ENCODE peak calls at places on chromosomes 16 and 17, in eight cellular contexts. F is esophagus squamous epithelium; Q is HCT116; O is pancreas; T is fibroblast of the aortic adventitia; W is brain microvascular endothelial cell; G is CD8-positive, alpha-beta T cell; A is cardiac fibroblast. E is an unnamed sample.
A peak's percentile ranks its signal among the peaks of the same experiment; 100 is the strongest.

GRCh38 chr17:32136856-32137255 is 5.4 kb upstream of the RHOT1 start:
- DNase-seq in F (no peak), Q (no peak), O (no peak), T (no peak), W (no peak), G (no peak), A (no peak), E (no peak)

GRCh38 chr16:11586375-11586855 is 304 bp downstream of the LITAF start:
- DNase-seq in F (no peak), Q (no peak), O (no peak), T (no peak), W (no peak), G (no peak), A (no peak), E (no peak)

GRCh38 chr17:31738488-31738887 is 120.6 kb downstream of the COPRS start:
- DNase-seq in F (no peak), Q (no peak), O (no peak), T (no peak), W (no peak), G (no peak), A (no peak), E (no peak)

GRCh38 chr17:68771867-68772515 is 170.8 kb upstream of the FAM20A start:
- DNase-seq in F (no peak), Q (peak; percentile 62), O (no peak), T (peak; percentile 93), W (peak; percentile 69), G (no peak), A (peak; percentile 90), E (peak; percentile 91)

GRCh38 chr16:87461466-87461975 is 31.3 kb downstream of the ZCCHC14 start:
- DNase-seq in F (no peak), Q (peak; percentile 98), O (peak; percentile 96), T (peak; percentile 49), W (no peak), G (no peak), A (peak; percentile 47), E (peak; percentile 52)

GRCh38 chr16:67170948-67171649 is 761 bp downstream of the NOL3 start:
- DNase-seq in F (no peak), Q (no peak), O (peak; percentile 18), T (peak; percentile 43), W (no peak), G (no peak), A (no peak), E (no peak)

GRCh38 chr16:87780385-87780989 is 14.7 kb upstream of the KLHDC4 start:
- DNase-seq in F (no peak), Q (no peak), O (no peak), T (peak; percentile 17), W (peak; percentile 52), G (peak; percentile 27), A (peak; percentile 57), E (peak; percentile 46)

GRCh38 chr16:31529398-31530312 is 2.0 kb downstream of the AHSP start:
- DNase-seq in F (no peak), Q (no peak), O (no peak), T (no peak), W (no peak), G (no peak), A (no peak), E (peak; percentile 4)

GRCh38 chr16:48836641-48837040 is 226.7 kb upstream of the N4BP1 start:
- DNase-seq in F (no peak), Q (no peak), O (no peak), T (no peak), W (no peak), G (no peak), A (no peak), E (no peak)

GRCh38 chr17:63140255-63140654 is 174.2 kb downstream of the TANC2 start:
- DNase-seq in F (no peak), Q (no peak), O (no peak), T (peak; percentile 13), W (peak; percentile 37), G (no peak), A (peak; percentile 51), E (peak; percentile 77)

GRCh38 chr16:28597692-28598261 is 927 bp upstream of the SULT1A2 start:
- DNase-seq in F (no peak), Q (no peak), O (peak; percentile 34), T (no peak), W (no peak), G (no peak), A (no peak), E (peak; percentile 47)

GRCh38 chr16:10949424-10949970 is 5.1 kb downstream of the CLEC16A start:
- DNase-seq in F (no peak), Q (no peak), O (no peak), T (peak; percentile 27), W (no peak), G (no peak), A (peak; percentile 71), E (peak; percentile 83)

GRCh38 chr17:37516131-37516561 is 26.5 kb downstream of the DUSP14 start:
- DNase-seq in F (no peak), Q (no peak), O (no peak), T (peak; percentile 59), W (no peak), G (no peak), A (no peak), E (no peak)

GRCh38 chr17:21001813-21002221 is 41.0 kb downstream of the USP22 start:
- DNase-seq in F (no peak), Q (no peak), O (no peak), T (no peak), W (no peak), G (no peak), A (no peak), E (no peak)

GRCh38 chr17:16251556-16251955 is 34.5 kb downstream of the PIGL start:
- DNase-seq in F (no peak), Q (no peak), O (no peak), T (no peak), W (no peak), G (no peak), A (no peak), E (no peak)

GRCh38 chr17:16251043-16251442 is 34.0 kb downstream of the PIGL start:
- DNase-seq in F (no peak), Q (no peak), O (no peak), T (no peak), W (no peak), G (no peak), A (no peak), E (no peak)

GRCh38 chr17:16259926-16260325 is 42.9 kb downstream of the PIGL start:
- DNase-seq in F (no peak), Q (no peak), O (no peak), T (no peak), W (no peak), G (no peak), A (no peak), E (no peak)

GRCh38 chr17:16258916-16259315 is 41.9 kb downstream of the PIGL start:
- DNase-seq in F (no peak), Q (no peak), O (no peak), T (no peak), W (no peak), G (no peak), A (peak; percentile 79), E (peak; percentile 52)

DNA sequence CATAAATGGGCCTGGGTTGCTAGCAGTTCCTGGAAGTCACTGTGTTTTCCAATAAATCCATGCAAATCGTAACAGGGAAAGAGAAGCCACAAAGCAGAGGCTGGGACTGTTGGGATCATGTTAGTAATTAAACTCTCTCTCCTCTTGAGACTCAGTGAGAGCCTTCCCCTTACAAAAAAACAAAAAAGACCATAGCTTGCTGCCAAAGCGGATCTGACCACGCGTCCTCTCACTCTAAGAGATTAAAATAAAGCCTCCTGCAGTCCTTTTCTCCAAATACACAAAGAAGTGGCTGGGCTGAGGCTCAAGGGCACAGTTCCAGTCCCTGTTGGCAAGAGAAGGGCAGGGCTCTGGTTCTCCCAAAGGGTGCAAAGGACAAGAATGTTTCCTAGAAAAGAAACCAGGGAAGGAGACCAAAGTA is 38.5 kb downstream of the PIGL start:
- DNase-seq in F (no peak), Q (no peak), O (peak; percentile 65), T (peak; percentile 85), W (no peak), G (no peak), A (peak; percentile 23), E (peak; percentile 43)
- H3K4me3 ChIP-seq in F (no peak overlapping the region), Q (no peak overlapping the region), O (no peak overlapping the region), T (peak overlapping the region; percentile 39), W (no peak overlapping the region), G (no peak overlapping the region), A (no peak overlapping the region), E (peak overlapping the region; percentile 18)

GRCh38 chr16:86249631-86250030 is 260.7 kb upstream of the FOXF1 start:
- DNase-seq in F (no peak), Q (no peak), O (no peak), T (no peak), W (no peak), G (no peak), A (no peak), E (no peak)

GRCh38 chr16:86251682-86252081 is 258.6 kb upstream of the FOXF1 start:
- DNase-seq in F (no peak), Q (no peak), O (no peak), T (no peak), W (no peak), G (no peak), A (no peak), E (no peak)

GRCh38 chr16:86248325-86248905 is 261.9 kb upstream of the FOXF1 start:
- DNase-seq in F (no peak), Q (no peak), O (no peak), T (no peak), W (no peak), G (no peak), A (no peak), E (no peak)

GRCh38 chr16:86256995-86257394 is 253.3 kb upstream of the FOXF1 start:
- DNase-seq in F (no peak), Q (no peak), O (no peak), T (no peak), W (no peak), G (no peak), A (no peak), E (no peak)

GRCh38 chr16:86252596-86252995 is 257.7 kb upstream of the FOXF1 start:
- DNase-seq in F (no peak), Q (peak; percentile 42), O (no peak), T (peak; percentile 46), W (no peak), G (no peak), A (peak; percentile 40), E (peak; percentile 48)
- TF ChIP-seq CTCF in F (peak; percentile 26), Q (peak; percentile 90), O (no peak), T (peak; percentile 66), W (peak; percentile 62), G (no peak), A (peak; percentile 55), E (peak; percentile 64)

DNA sequence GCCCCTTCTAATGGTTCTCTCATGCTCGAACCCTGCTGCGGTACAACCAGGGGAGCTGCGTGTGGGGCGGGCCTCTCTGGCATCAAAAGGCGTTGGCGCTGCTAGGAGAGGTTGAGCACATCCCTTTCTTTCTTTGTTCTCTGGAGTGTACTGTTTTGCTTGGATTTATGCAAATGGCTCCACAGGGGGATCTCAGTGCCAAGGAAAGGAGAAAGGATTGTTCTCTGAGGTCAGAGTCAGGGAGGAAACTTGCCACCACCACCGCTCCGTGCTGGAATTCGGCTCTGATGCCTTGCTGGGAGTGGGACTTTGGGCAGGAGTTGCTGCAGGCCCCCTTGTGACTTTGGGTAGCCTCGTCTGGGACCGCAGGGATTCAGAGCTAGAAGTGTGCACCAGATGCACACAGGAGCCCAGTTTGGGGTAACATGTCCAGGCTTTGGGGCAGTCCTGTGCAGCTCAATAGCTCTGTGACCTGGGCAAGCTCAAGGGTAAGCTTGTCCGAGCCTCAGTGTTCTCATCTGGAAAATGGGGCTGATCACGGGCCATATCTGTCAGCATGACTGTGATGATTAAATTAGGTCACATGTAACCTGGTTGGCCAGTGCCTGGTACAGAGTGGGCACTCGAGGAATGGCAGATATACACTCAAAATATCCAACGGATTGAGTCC is 353.0 kb upstream of the EEF2KMT start:
- DNase-seq in F (no peak), Q (no peak), O (no peak), T (no peak), W (no peak), G (no peak), A (no peak), E (no peak)
- H3K4me3 ChIP-seq in F (no peak overlapping the region), Q (no peak overlapping the region), O (no peak overlapping the region), T (no peak overlapping the region), W (no peak overlapping the region), G (no peak overlapping the region), A (no peak overlapping the region), E (no peak overlapping the region)

GRCh38 chr17:40284085-40284713 is 3.5 kb upstream of the CDC6 start:
- DNase-seq in F (no peak), Q (peak; percentile 80), O (no peak), T (peak; percentile 89), W (peak; percentile 63), G (no peak), A (peak; percentile 78), E (peak; percentile 84)
- TF ChIP-seq CTCF in F (no peak), Q (peak; percentile 53), O (no peak), T (peak; percentile 65), W (peak; percentile 59), G (no peak), A (peak; percentile 47), E (peak; percentile 43)

E was measured in choroid plexus epithelial cell.